ENCODE peak calls at places on chromosomes 5 and 9, in six cellular contexts. One of them, this sample, is unnamed. For H3K9me3 and H3K4me1, the result is how much of the 10 kb centered on the place peaks cover.

GRCh38 chr9:36961568-36962360 is 72.3 kb downstream of the PAX5 start:
- DNase-seq in heart right ventricle: no peak
- DNase-seq in mammary epithelial cell: no peak
- DNase-seq in tibial nerve: no peak
- DNase-seq in stomach: no peak
- DNase-seq in naive thymus-derived CD4-positive, alpha-beta T cell: no peak
- DNase-seq in this sample: no peak

GRCh38 chr5:138948391-138949222 is 73.5 kb upstream of the LRRTM2 start:
- DNase-seq in mammary epithelial cell: no peak
- DNase-seq in tibial nerve: no peak
- DNase-seq in naive thymus-derived CD4-positive, alpha-beta T cell: no peak
- DNase-seq in heart right ventricle: no peak
- DNase-seq in stomach: no peak
- DNase-seq in this sample: no peak

GRCh38 chr9:79220666-79221065 is 351.1 kb upstream of the TLE4 start:
- DNase-seq in naive thymus-derived CD4-positive, alpha-beta T cell: no peak
- DNase-seq in tibial nerve: no peak
- DNase-seq in stomach: no peak
- DNase-seq in heart right ventricle: no peak
- DNase-seq in mammary epithelial cell: no peak
- DNase-seq in this sample: peak

GRCh38 chr9:16184964-16185646 is 632.3 kb downstream of the CCDC171 start:
- DNase-seq in naive thymus-derived CD4-positive, alpha-beta T cell: no peak
- DNase-seq in mammary epithelial cell: no peak
- DNase-seq in tibial nerve: no peak
- DNase-seq in stomach: no peak
- DNase-seq in heart right ventricle: no peak
- DNase-seq in this sample: no peak

GRCh38 chr5:78283802-78284201 is 10.7 kb downstream of the AP3B1 start:
- DNase-seq in heart right ventricle: no peak
- DNase-seq in stomach: no peak
- DNase-seq in mammary epithelial cell: no peak
- DNase-seq in tibial nerve: no peak
- DNase-seq in naive thymus-derived CD4-positive, alpha-beta T cell: no peak
- DNase-seq in this sample: no peak

GRCh38 chr5:116572375-116573278 is 2.0 kb downstream of the SEMA6A start:
- DNase-seq in mammary epithelial cell: peak
- DNase-seq in stomach: peak
- DNase-seq in heart right ventricle: peak
- DNase-seq in tibial nerve: no peak
- DNase-seq in naive thymus-derived CD4-positive, alpha-beta T cell: no peak
- DNase-seq in this sample: peak

GRCh38 chr5:139794067-139794846 is 1.4 kb upstream of the PSD2 start:
- DNase-seq in mammary epithelial cell: no peak
- DNase-seq in tibial nerve: no peak
- DNase-seq in naive thymus-derived CD4-positive, alpha-beta T cell: no peak
- DNase-seq in heart right ventricle: no peak
- DNase-seq in stomach: no peak
- DNase-seq in this sample: no peak

GRCh38 chr5:71529682-71530081 is 57.5 kb upstream of the MCCC2 start:
- DNase-seq in heart right ventricle: no peak
- DNase-seq in mammary epithelial cell: no peak
- DNase-seq in stomach: no peak
- DNase-seq in naive thymus-derived CD4-positive, alpha-beta T cell: no peak
- DNase-seq in tibial nerve: no peak
- DNase-seq in this sample: no peak

GRCh38 chr9:130189840-130190239 is 17.6 kb downstream of the NCS1 start:
- DNase-seq in naive thymus-derived CD4-positive, alpha-beta T cell: no peak
- DNase-seq in tibial nerve: no peak
- DNase-seq in heart right ventricle: no peak
- DNase-seq in mammary epithelial cell: no peak
- DNase-seq in stomach: no peak
- DNase-seq in this sample: no peak

GRCh38 chr5:37112383-37112991 is 136.7 kb downstream of the CPLANE1 start:
- DNase-seq in heart right ventricle: no peak
- DNase-seq in naive thymus-derived CD4-positive, alpha-beta T cell: no peak
- DNase-seq in stomach: no peak
- DNase-seq in mammary epithelial cell: no peak
- DNase-seq in tibial nerve: no peak
- DNase-seq in this sample: no peak

GRCh38 chr5:136810198-136810823 is 445.0 kb upstream of the TRPC7 start:
- DNase-seq in mammary epithelial cell: peak
- DNase-seq in naive thymus-derived CD4-positive, alpha-beta T cell: no peak
- DNase-seq in heart right ventricle: no peak
- DNase-seq in tibial nerve: no peak
- DNase-seq in stomach: no peak
- DNase-seq in this sample: no peak

GRCh38 chr9:113910036-113910639 is 34.0 kb downstream of the ZNF618 start:
- DNase-seq in naive thymus-derived CD4-positive, alpha-beta T cell: no peak
- DNase-seq in mammary epithelial cell: no peak
- DNase-seq in heart right ventricle: no peak
- DNase-seq in stomach: peak
- DNase-seq in tibial nerve: no peak
- DNase-seq in this sample: no peak

GRCh38 chr9:20623021-20623747 is 885 bp upstream of the MLLT3 start:
- DNase-seq in stomach: peak
- DNase-seq in tibial nerve: peak
- DNase-seq in naive thymus-derived CD4-positive, alpha-beta T cell: peak
- DNase-seq in mammary epithelial cell: peak
- DNase-seq in heart right ventricle: peak
- DNase-seq in this sample: no peak

GRCh38 chr5:133943475-133943817 is 25.0 kb downstream of the C5orf15 start:
- DNase-seq in stomach: no peak
- DNase-seq in heart right ventricle: no peak
- DNase-seq in mammary epithelial cell: no peak
- DNase-seq in tibial nerve: no peak
- DNase-seq in naive thymus-derived CD4-positive, alpha-beta T cell: no peak
- DNase-seq in this sample: no peak

GRCh38 chr5:111603446-111603827 is 91.1 kb upstream of the STARD4 start:
- DNase-seq in heart right ventricle: no peak
- DNase-seq in mammary epithelial cell: no peak
- DNase-seq in stomach: no peak
- DNase-seq in naive thymus-derived CD4-positive, alpha-beta T cell: no peak
- DNase-seq in tibial nerve: no peak
- DNase-seq in this sample: no peak

GRCh38 chr9:8205580-8205979 is 406.0 kb upstream of the DMAC1 start:
- DNase-seq in naive thymus-derived CD4-positive, alpha-beta T cell: no peak
- DNase-seq in mammary epithelial cell: no peak
- DNase-seq in heart right ventricle: no peak
- DNase-seq in stomach: no peak
- DNase-seq in tibial nerve: no peak
- DNase-seq in this sample: no peak

GRCh38 chr9:8206720-8207119 is 407.1 kb upstream of the DMAC1 start:
- DNase-seq in mammary epithelial cell: no peak
- DNase-seq in naive thymus-derived CD4-positive, alpha-beta T cell: no peak
- DNase-seq in stomach: no peak
- DNase-seq in tibial nerve: no peak
- DNase-seq in heart right ventricle: no peak
- DNase-seq in this sample: no peak

DNA sequence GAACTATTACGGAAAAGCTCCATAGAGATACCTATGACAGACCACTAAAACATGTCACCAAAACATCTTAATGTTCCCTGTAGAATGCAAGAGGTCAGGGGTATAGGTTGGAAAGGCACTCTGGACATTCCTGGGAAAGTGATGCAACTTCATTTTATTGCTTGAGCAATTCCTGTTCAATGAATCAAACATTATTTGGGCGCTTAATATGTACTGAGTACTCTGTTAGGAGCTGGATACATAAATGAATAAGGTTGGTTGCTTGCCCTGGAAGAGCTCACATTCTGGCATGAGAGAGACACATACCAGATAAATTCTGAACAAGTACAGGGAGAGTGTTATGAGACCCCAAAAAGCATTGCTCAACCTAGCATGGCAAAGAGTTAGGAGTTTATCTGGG is 408.9 kb upstream of the DMAC1 start:
- DNase-seq in stomach: no peak
- DNase-seq in mammary epithelial cell: no peak
- DNase-seq in tibial nerve: no peak
- DNase-seq in naive thymus-derived CD4-positive, alpha-beta T cell: no peak
- DNase-seq in heart right ventricle: no peak
- DNase-seq in this sample: no peak
- H3K9me3 ChIP-seq in stomach: under half
- H3K9me3 ChIP-seq in mammary epithelial cell: under half
- H3K9me3 ChIP-seq in tibial nerve: under half
- H3K9me3 ChIP-seq in naive thymus-derived CD4-positive, alpha-beta T cell: under half
- H3K9me3 ChIP-seq in heart right ventricle: under half
- H3K9me3 ChIP-seq in this sample: under half

DNA sequence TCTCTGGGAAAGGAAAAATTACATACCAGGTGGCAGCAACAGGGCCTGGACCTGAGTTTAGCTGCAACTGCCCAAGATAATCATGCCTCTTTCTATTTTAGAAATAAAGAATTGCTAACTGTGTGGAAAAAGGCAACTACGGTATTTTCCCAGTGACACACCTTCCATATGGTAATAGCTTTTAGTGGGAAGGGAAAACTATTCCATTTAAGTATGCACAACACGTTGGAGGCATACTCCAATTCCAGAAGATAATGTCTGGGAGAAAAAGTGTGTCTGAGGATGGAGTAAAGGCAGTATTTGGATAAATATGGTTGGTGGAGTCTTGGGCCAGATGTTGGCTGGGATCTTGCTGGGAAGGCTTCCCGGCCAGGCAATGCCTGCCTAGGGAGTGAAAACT is 40.7 kb downstream of the SH3PXD2B start:
- DNase-seq in heart right ventricle: no peak
- DNase-seq in stomach: no peak
- DNase-seq in mammary epithelial cell: no peak
- DNase-seq in tibial nerve: no peak
- DNase-seq in naive thymus-derived CD4-positive, alpha-beta T cell: no peak
- DNase-seq in this sample: no peak
- H3K4me1 ChIP-seq in heart right ventricle: under half
- H3K4me1 ChIP-seq in stomach: half or more
- H3K4me1 ChIP-seq in mammary epithelial cell: under half
- H3K4me1 ChIP-seq in tibial nerve: half or more
- H3K4me1 ChIP-seq in naive thymus-derived CD4-positive, alpha-beta T cell: under half
- H3K4me1 ChIP-seq in this sample: half or more

GRCh38 chr5:1344975-1345838 is at the start of gene CLPTM1L:
- DNase-seq in stomach: peak
- DNase-seq in naive thymus-derived CD4-positive, alpha-beta T cell: peak
- DNase-seq in tibial nerve: peak
- DNase-seq in mammary epithelial cell: peak
- DNase-seq in heart right ventricle: peak
- DNase-seq in this sample: peak

GRCh38 chr5:1343931-1344901 is 683 bp downstream of the CLPTM1L start:
- DNase-seq in heart right ventricle: no peak
- DNase-seq in naive thymus-derived CD4-positive, alpha-beta T cell: peak
- DNase-seq in stomach: no peak
- DNase-seq in tibial nerve: no peak
- DNase-seq in mammary epithelial cell: peak
- DNase-seq in this sample: no peak

GRCh38 chr5:1341863-1342262 is 3.0 kb downstream of the CLPTM1L start:
- DNase-seq in mammary epithelial cell: no peak
- DNase-seq in heart right ventricle: no peak
- DNase-seq in stomach: no peak
- DNase-seq in naive thymus-derived CD4-positive, alpha-beta T cell: no peak
- DNase-seq in tibial nerve: no peak
- DNase-seq in this sample: no peak

GRCh38 chr5:1343315-1343751 is 1.6 kb downstream of the CLPTM1L start:
- DNase-seq in mammary epithelial cell: no peak
- DNase-seq in tibial nerve: no peak
- DNase-seq in stomach: peak
- DNase-seq in heart right ventricle: no peak
- DNase-seq in naive thymus-derived CD4-positive, alpha-beta T cell: no peak
- DNase-seq in this sample: no peak

GRCh38 chr5:1342268-1342667 is 2.6 kb downstream of the CLPTM1L start:
- DNase-seq in stomach: no peak
- DNase-seq in mammary epithelial cell: no peak
- DNase-seq in tibial nerve: no peak
- DNase-seq in naive thymus-derived CD4-positive, alpha-beta T cell: no peak
- DNase-seq in heart right ventricle: no peak
- DNase-seq in this sample: no peak
- H3K27ac ChIP-seq in stomach: no peak
- H3K27ac ChIP-seq in mammary epithelial cell: no peak
- H3K27ac ChIP-seq in tibial nerve: no peak
- H3K27ac ChIP-seq in naive thymus-derived CD4-positive, alpha-beta T cell: no peak
- H3K27ac ChIP-seq in heart right ventricle: no peak
- H3K27ac ChIP-seq in this sample: no peak

DNA sequence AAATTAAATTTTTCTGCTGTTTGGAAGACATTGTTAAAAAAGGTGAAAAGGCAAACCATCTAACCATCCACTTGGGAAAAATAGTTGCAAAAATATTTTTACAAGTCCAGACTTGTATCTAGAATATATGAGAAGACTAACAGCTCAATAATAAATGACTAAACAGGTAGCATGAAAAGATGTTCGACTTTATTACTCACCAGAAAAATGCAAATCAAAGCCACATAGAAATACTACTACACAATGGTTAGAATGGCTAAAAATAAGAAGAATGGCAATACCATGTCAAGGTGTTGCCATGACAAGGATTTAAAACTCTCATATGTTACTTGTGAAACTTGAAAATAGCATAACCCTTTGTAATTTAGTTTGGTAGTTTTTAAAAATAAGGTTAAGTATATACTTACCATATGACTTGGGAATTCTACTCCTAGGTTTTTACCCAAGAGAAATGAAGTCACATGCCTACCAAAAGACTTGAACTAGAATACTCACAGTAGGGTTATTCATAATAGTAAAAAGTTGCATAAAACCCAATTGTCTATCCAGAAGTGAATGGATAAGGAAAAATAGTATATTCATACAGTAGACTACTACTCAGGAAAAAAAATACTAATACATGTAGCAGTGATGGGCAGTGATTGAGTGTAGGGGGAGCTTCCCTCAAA is 93.8 kb downstream of the VPS13A start:
- DNase-seq in tibial nerve: no peak
- DNase-seq in stomach: no peak
- DNase-seq in naive thymus-derived CD4-positive, alpha-beta T cell: no peak
- DNase-seq in heart right ventricle: no peak
- DNase-seq in mammary epithelial cell: peak
- DNase-seq in this sample: no peak
- H3K9me3 ChIP-seq in tibial nerve: under half
- H3K9me3 ChIP-seq in stomach: under half
- H3K9me3 ChIP-seq in naive thymus-derived CD4-positive, alpha-beta T cell: under half
- H3K9me3 ChIP-seq in heart right ventricle: under half
- H3K9me3 ChIP-seq in mammary epithelial cell: under half
- H3K9me3 ChIP-seq in this sample: under half

This sample was measured in SJSA1.